ENCODE peak calls at places on chromosomes 6 and 20, in four cellular contexts. H is spleen; U is mesenchymal stem cell; J is activated naive CD8-positive, alpha-beta T cell treated with anti-CD3 and anti-CD28 coated beads, Interleukin-2, amount 50 U/mL, for 24 hours. S is an unnamed sample.

GRCh38 chr6:3500262-3501001 is 43.6 kb upstream of the SLC22A23 start:
- DNase-seq in H (no peak), U (peak), J (no peak), S (peak)

GRCh38 chr6:132768051-132768517 is 10.4 kb upstream of the VNN2 start:
- DNase-seq in H (peak), U (peak), J (peak), S (peak)

GRCh38 chr6:12009904-12010634 is 2.0 kb upstream of the HIVEP1 start:
- DNase-seq in H (no peak), U (peak), J (no peak), S (peak)

GRCh38 chr6:154709621-154710020 is 23.6 kb upstream of the SCAF8 start:
- DNase-seq in H (no peak), U (no peak), J (no peak), S (peak)

GRCh38 chr6:14317616-14318015 is 200.0 kb downstream of the CD83 start:
- DNase-seq in H (no peak), U (no peak), J (no peak), S (no peak)

GRCh38 chr20:62662422-62662821 is 20.1 kb downstream of the SLCO4A1 start:
- DNase-seq in H (no peak), U (peak), J (no peak), S (no peak)

GRCh38 chr6:131470549-131470948 is 102.5 kb upstream of the ARG1 start:
- DNase-seq in H (no peak), U (no peak), J (no peak), S (no peak)

GRCh38 chr6:135012764-135013163 is 41.9 kb downstream of the HBS1L start:
- DNase-seq in H (no peak), U (no peak), J (no peak), S (no peak)

GRCh38 chr6:72944660-72945059 is 280.6 kb downstream of the KHDC1L start:
- DNase-seq in H (no peak), U (no peak), J (no peak), S (no peak)

GRCh38 chr20:62366370-62367135 is 559 bp downstream of the LAMA5 start:
- DNase-seq in H (no peak), U (no peak), J (no peak), S (no peak)

GRCh38 chr6:145017516-145017915 is 717.8 kb downstream of the EPM2A start:
- DNase-seq in H (no peak), U (no peak), J (no peak), S (no peak)

GRCh38 chr6:107793193-107793592 is 30.9 kb downstream of the SCML4 start:
- DNase-seq in H (no peak), U (no peak), J (no peak), S (no peak)

GRCh38 chr6:162698440-162698839 is 29.1 kb downstream of the PRKN start:
- DNase-seq in H (no peak), U (no peak), J (no peak), S (no peak)

GRCh38 chr6:99822741-99823512 is 171.1 kb downstream of the MCHR2 start:
- DNase-seq in H (no peak), U (peak), J (no peak), S (peak)